ENCODE peak calls at places on chromosomes 4 and X, in eight cellular contexts. One of them, this sample, is unnamed.

GRCh38 chrX:20665441-20665840 is 398.7 kb upstream of the RPS6KA3 start:
- DNase-seq in NCI-H2227 treated with DMSO at 0.1 percent for 48 hours: peak
- DNase-seq in tibial nerve: no peak
- DNase-seq in neural progenitor cell: no peak
- DNase-seq in memory B cell: no peak
- DNase-seq in stromal cell of bone marrow: no peak
- DNase-seq in occipital lobe: no peak
- DNase-seq in suprapubic skin: no peak
- DNase-seq in this sample: no peak

GRCh38 chr4:6275351-6275750 is 5.7 kb downstream of the WFS1 start:
- DNase-seq in suprapubic skin: no peak
- DNase-seq in memory B cell: no peak
- DNase-seq in stromal cell of bone marrow: no peak
- DNase-seq in occipital lobe: no peak
- DNase-seq in NCI-H2227 treated with DMSO at 0.1 percent for 48 hours: no peak
- DNase-seq in neural progenitor cell: no peak
- DNase-seq in tibial nerve: no peak
- DNase-seq in this sample: no peak

GRCh38 chr4:36020351-36020750 is 224.0 kb downstream of the ARAP2 start:
- DNase-seq in occipital lobe: no peak
- DNase-seq in tibial nerve: no peak
- DNase-seq in neural progenitor cell: no peak
- DNase-seq in stromal cell of bone marrow: no peak
- DNase-seq in memory B cell: no peak
- DNase-seq in suprapubic skin: no peak
- DNase-seq in NCI-H2227 treated with DMSO at 0.1 percent for 48 hours: no peak
- DNase-seq in this sample: no peak

GRCh38 chr4:153089781-153090180 is 114.5 kb upstream of the TRIM2 start:
- DNase-seq in neural progenitor cell: no peak
- DNase-seq in NCI-H2227 treated with DMSO at 0.1 percent for 48 hours: no peak
- DNase-seq in suprapubic skin: no peak
- DNase-seq in tibial nerve: no peak
- DNase-seq in stromal cell of bone marrow: no peak
- DNase-seq in memory B cell: no peak
- DNase-seq in occipital lobe: no peak
- DNase-seq in this sample: no peak

GRCh38 chrX:21493226-21493850 is 119.1 kb downstream of the CNKSR2 start:
- DNase-seq in neural progenitor cell: no peak
- DNase-seq in stromal cell of bone marrow: peak
- DNase-seq in tibial nerve: no peak
- DNase-seq in NCI-H2227 treated with DMSO at 0.1 percent for 48 hours: no peak
- DNase-seq in suprapubic skin: no peak
- DNase-seq in occipital lobe: no peak
- DNase-seq in memory B cell: no peak
- DNase-seq in this sample: no peak

GRCh38 chrX:68868902-68869800 is 40.3 kb downstream of the EFNB1 start:
- DNase-seq in stromal cell of bone marrow: no peak
- DNase-seq in tibial nerve: no peak
- DNase-seq in memory B cell: no peak
- DNase-seq in occipital lobe: no peak
- DNase-seq in neural progenitor cell: no peak
- DNase-seq in NCI-H2227 treated with DMSO at 0.1 percent for 48 hours: no peak
- DNase-seq in suprapubic skin: no peak
- DNase-seq in this sample: no peak

GRCh38 chr4:94127707-94128328 is 79.8 kb upstream of the SMARCAD1 start:
- DNase-seq in occipital lobe: no peak
- DNase-seq in neural progenitor cell: peak
- DNase-seq in stromal cell of bone marrow: peak
- DNase-seq in tibial nerve: no peak
- DNase-seq in memory B cell: no peak
- DNase-seq in NCI-H2227 treated with DMSO at 0.1 percent for 48 hours: peak
- DNase-seq in suprapubic skin: no peak
- DNase-seq in this sample: no peak

GRCh38 chr4:150849016-150849415 is 166.1 kb downstream of the LRBA start:
- DNase-seq in occipital lobe: no peak
- DNase-seq in NCI-H2227 treated with DMSO at 0.1 percent for 48 hours: no peak
- DNase-seq in suprapubic skin: no peak
- DNase-seq in memory B cell: no peak
- DNase-seq in tibial nerve: no peak
- DNase-seq in neural progenitor cell: no peak
- DNase-seq in stromal cell of bone marrow: no peak
- DNase-seq in this sample: no peak

GRCh38 chr4:94757192-94758140 is at the start of gene BMPR1B:
- DNase-seq in memory B cell: no peak
- DNase-seq in NCI-H2227 treated with DMSO at 0.1 percent for 48 hours: no peak
- DNase-seq in neural progenitor cell: peak
- DNase-seq in suprapubic skin: no peak
- DNase-seq in stromal cell of bone marrow: peak
- DNase-seq in tibial nerve: no peak
- DNase-seq in occipital lobe: no peak
- DNase-seq in this sample: peak

GRCh38 chr4:38872620-38873019 is 5.0 kb downstream of the FAM114A1 start:
- DNase-seq in stromal cell of bone marrow: no peak
- DNase-seq in tibial nerve: no peak
- DNase-seq in neural progenitor cell: no peak
- DNase-seq in memory B cell: no peak
- DNase-seq in NCI-H2227 treated with DMSO at 0.1 percent for 48 hours: no peak
- DNase-seq in suprapubic skin: no peak
- DNase-seq in occipital lobe: no peak
- DNase-seq in this sample: peak

GRCh38 chr4:154491731-154492249 is at the start of gene DCHS2:
- DNase-seq in occipital lobe: no peak
- DNase-seq in neural progenitor cell: peak
- DNase-seq in stromal cell of bone marrow: no peak
- DNase-seq in NCI-H2227 treated with DMSO at 0.1 percent for 48 hours: peak
- DNase-seq in memory B cell: peak
- DNase-seq in suprapubic skin: peak
- DNase-seq in tibial nerve: no peak
- DNase-seq in this sample: no peak

GRCh38 chr4:1356181-1356998 is 9.4 kb downstream of the UVSSA start:
- DNase-seq in occipital lobe: no peak
- DNase-seq in tibial nerve: no peak
- DNase-seq in stromal cell of bone marrow: no peak
- DNase-seq in suprapubic skin: no peak
- DNase-seq in NCI-H2227 treated with DMSO at 0.1 percent for 48 hours: no peak
- DNase-seq in neural progenitor cell: peak
- DNase-seq in memory B cell: peak
- DNase-seq in this sample: peak

GRCh38 chrX:48816014-48816810 is 10.1 kb upstream of the ERAS start:
- DNase-seq in memory B cell: no peak
- DNase-seq in suprapubic skin: no peak
- DNase-seq in occipital lobe: no peak
- DNase-seq in stromal cell of bone marrow: no peak
- DNase-seq in neural progenitor cell: no peak
- DNase-seq in tibial nerve: no peak
- DNase-seq in NCI-H2227 treated with DMSO at 0.1 percent for 48 hours: no peak
- DNase-seq in this sample: no peak

GRCh38 chr4:48032721-48033120 is 16.1 kb downstream of the NIPAL1 start:
- DNase-seq in occipital lobe: no peak
- DNase-seq in NCI-H2227 treated with DMSO at 0.1 percent for 48 hours: no peak
- DNase-seq in suprapubic skin: no peak
- DNase-seq in neural progenitor cell: no peak
- DNase-seq in memory B cell: no peak
- DNase-seq in tibial nerve: no peak
- DNase-seq in stromal cell of bone marrow: no peak
- DNase-seq in this sample: no peak

GRCh38 chr4:8245879-8246833 is 23.4 kb upstream of the HTRA3 start:
- DNase-seq in tibial nerve: no peak
- DNase-seq in occipital lobe: no peak
- DNase-seq in NCI-H2227 treated with DMSO at 0.1 percent for 48 hours: no peak
- DNase-seq in neural progenitor cell: no peak
- DNase-seq in suprapubic skin: no peak
- DNase-seq in memory B cell: no peak
- DNase-seq in stromal cell of bone marrow: no peak
- DNase-seq in this sample: no peak

GRCh38 chr4:83054928-83055327 is 19.9 kb downstream of the COPS4 start:
- DNase-seq in stromal cell of bone marrow: no peak
- DNase-seq in neural progenitor cell: no peak
- DNase-seq in NCI-H2227 treated with DMSO at 0.1 percent for 48 hours: no peak
- DNase-seq in memory B cell: no peak
- DNase-seq in suprapubic skin: no peak
- DNase-seq in occipital lobe: no peak
- DNase-seq in tibial nerve: no peak
- DNase-seq in this sample: peak